ENCODE peak calls at places on chromosomes 12 and 14, in six cellular contexts. J, A, H, C, S and G are unnamed samples. For H3K9me2, the result is how much of the 10 kb centered on the place peaks cover.

GRCh38 chr12:3803865-3804472 is 51.1 kb upstream of the CRACR2A start:
- DNase-seq in S (peak), H (peak), A (peak), C (peak), J (peak), G (peak)

GRCh38 chr12:4278582-4278939 is 5.0 kb downstream of the CCND2 start:
- DNase-seq in S (no peak), C (no peak), J (no peak), H (no peak), A (no peak), G (no peak)

GRCh38 chr12:51530208-51530607 is 60.8 kb upstream of the SCN8A start:
- DNase-seq in A (no peak), S (no peak), H (no peak), J (no peak), C (no peak), G (no peak)

GRCh38 chr12:6960291-6961277 is 9.4 kb downstream of the PTPN6 start:
- DNase-seq in S (no peak), J (no peak), H (peak), C (peak), A (peak), G (peak)

GRCh38 chr14:93146119-93146518 is 30.4 kb upstream of the ITPK1 start:
- DNase-seq in J (no peak), H (no peak), S (no peak), C (no peak), A (no peak), G (no peak)

GRCh38 chr12:16303939-16304338 is 26.5 kb upstream of the SLC15A5 start:
- DNase-seq in C (no peak), S (no peak), A (no peak), J (no peak), H (no peak), G (no peak)

GRCh38 chr14:74251546-74252030 is 12.3 kb downstream of the VSX2 start:
- DNase-seq in J (peak), S (peak), H (peak), A (peak), C (peak), G (peak)

GRCh38 chr14:22159968-22160367 is 429.1 kb downstream of the DAD1 start:
- DNase-seq in J (no peak), A (no peak), H (no peak), S (peak), C (no peak), G (peak)

GRCh38 chr12:58596381-58596780 is 323.9 kb downstream of the LRIG3 start:
- DNase-seq in C (no peak), S (peak), J (no peak), H (no peak), A (no peak), G (no peak)

GRCh38 chr14:99572173-99572999 is 31.6 kb downstream of the CCDC85C start:
- DNase-seq in A (no peak), J (no peak), S (no peak), H (no peak), C (peak), G (no peak)

GRCh38 chr14:51548187-51548586 is 103.5 kb upstream of the FRMD6 start:
- DNase-seq in A (no peak), H (peak), C (no peak), J (no peak), S (peak), G (no peak)

GRCh38 chr12:95633671-95634465 is 82.6 kb upstream of the USP44 start:
- DNase-seq in S (no peak), A (no peak), C (no peak), J (no peak), H (peak), G (no peak)

GRCh38 chr14:81868172-81868571 is 334.5 kb upstream of the SEL1L start:
- DNase-seq in A (no peak), J (peak), H (no peak), S (no peak), C (no peak), G (no peak)

GRCh38 chr14:22822619-22823551 is 6.8 kb upstream of the MRPL52 start:
- DNase-seq in A (peak), C (peak), S (peak), J (peak), H (peak), G (peak)

GRCh38 chr12:89470741-89471504 is 53.7 kb downstream of the GALNT4 start:
- DNase-seq in J (peak), H (peak), S (peak), A (peak), C (peak), G (peak)

GRCh38 chr14:70666364-70666691 is 24.6 kb downstream of the TTC9 start:
- DNase-seq in S (no peak), J (no peak), H (peak), A (peak), C (no peak), G (no peak)

GRCh38 chr12:96230646-96231045 is 36.5 kb downstream of the ELK3 start:
- DNase-seq in S (no peak), J (no peak), A (no peak), C (no peak), H (no peak), G (no peak)

GRCh38 chr12:105754313-105754712 is 384.4 kb downstream of the NUAK1 start:
- DNase-seq in J (no peak), A (no peak), C (no peak), H (no peak), S (no peak), G (no peak)

GRCh38 chr12:29234965-29235364 is 85.9 kb downstream of the FAR2 start:
- DNase-seq in H (peak), C (no peak), S (peak), A (no peak), J (no peak), G (no peak)

GRCh38 chr14:91078095-91078737 is 17.8 kb upstream of the RPS6KA5 start:
- DNase-seq in S (no peak), H (no peak), A (no peak), J (no peak), C (no peak), G (peak)

GRCh38 chr14:94392510-94392935 is 4.1 kb upstream of the SERPINA1 start:
- DNase-seq in C (no peak), A (no peak), S (peak), H (peak), J (no peak), G (no peak)
- H3K9me2 ChIP-seq in C (under half), A (under half), S (under half), H (under half), J (under half), G (under half)

GRCh38 chr12:68842784-68843567 is 35.0 kb downstream of the MDM2 start:
- DNase-seq in S (no peak), J (no peak), A (no peak), H (no peak), C (no peak), G (no peak)
- H3K9me2 ChIP-seq in S (under half), J (under half), A (under half), H (under half), C (under half), G (under half)

DNA sequence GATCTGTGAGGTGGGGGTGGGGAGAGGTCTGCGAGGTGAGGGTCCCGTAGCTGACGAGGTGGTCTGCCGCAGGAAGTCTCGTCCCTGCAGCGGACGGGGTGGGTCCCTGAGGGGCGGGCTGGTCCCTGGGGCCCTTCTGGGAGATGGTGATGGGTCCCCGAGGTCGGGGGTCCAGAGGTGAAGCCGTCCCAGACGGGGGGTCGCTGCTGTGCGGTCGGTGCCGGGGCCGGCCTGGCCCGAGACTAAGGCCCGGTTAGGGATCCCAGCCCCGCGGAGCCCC is 387 bp downstream of the PXN start:
- DNase-seq in J (no peak), C (no peak), A (no peak), H (no peak), S (no peak), G (no peak)
- H3K9me2 ChIP-seq in J (under half), C (under half), A (under half), H (under half), S (under half), G (under half)

GRCh38 chr12:119631930-119632678 is 35.8 kb upstream of the PRKAB1 start:
- DNase-seq in C (no peak), A (no peak), H (peak), S (peak), J (no peak), G (no peak)
- H3K9me2 ChIP-seq in C (under half), A (under half), H (under half), S (under half), J (under half), G (under half)

GRCh38 chr14:89429206-89430091 is 12.4 kb upstream of the FOXN3 start:
- DNase-seq in H (peak), A (peak), J (no peak), C (peak), S (no peak), G (no peak)

GRCh38 chr14:89428556-89429196 is 11.6 kb upstream of the FOXN3 start:
- DNase-seq in S (no peak), C (no peak), J (no peak), A (no peak), H (peak), G (no peak)

GRCh38 chr14:89428163-89428523 is 11.1 kb upstream of the FOXN3 start:
- DNase-seq in J (no peak), S (no peak), H (no peak), A (peak), C (no peak), G (no peak)

GRCh38 chr14:89432226-89432625 is 15.2 kb upstream of the FOXN3 start:
- DNase-seq in J (no peak), H (no peak), A (no peak), C (no peak), S (no peak), G (no peak)

GRCh38 chr14:89430271-89430620 is 13.2 kb upstream of the FOXN3 start:
- DNase-seq in C (no peak), S (no peak), J (no peak), A (no peak), H (no peak), G (no peak)
- H3K9me2 ChIP-seq in C (under half), S (under half), J (under half), A (under half), H (under half), G (under half)

GRCh38 chr12:14367097-14367661 is 1.7 kb downstream of the ATF7IP start:
- DNase-seq in A (no peak), J (no peak), C (no peak), H (peak), S (peak), G (peak)
- H3K9me2 ChIP-seq in A (under half), J (under half), C (under half), H (under half), S (under half), G (under half)

GRCh38 chr14:100769035-100769939 is 42.6 kb downstream of the DLK1 start:
- DNase-seq in S (no peak), J (no peak), H (no peak), C (no peak), A (no peak), G (no peak)
- H3K9me2 ChIP-seq in S (under half), J (under half), H (under half), C (under half), A (under half), G (under half)

GRCh38 chr12:80187660-80188090 is 88.3 kb downstream of the OTOGL start:
- DNase-seq in C (no peak), H (peak), J (no peak), S (peak), A (no peak), G (peak)
- H3K9me2 ChIP-seq in C (under half), H (under half), J (under half), S (under half), A (under half), G (under half)

GRCh38 chr12:131900397-131900796 is 6.0 kb downstream of the ULK1 start:
- DNase-seq in H (no peak), S (no peak), C (no peak), A (no peak), J (no peak), G (no peak)
- H3K9me2 ChIP-seq in H (under half), S (under half), C (under half), A (under half), J (under half), G (under half)

GRCh38 chr12:92253301-92253700 is 107.7 kb upstream of the BTG1 start:
- DNase-seq in C (no peak), A (no peak), H (peak), S (peak), J (no peak), G (no peak)
- H3K9me2 ChIP-seq in C (under half), A (under half), H (under half), S (under half), J (under half), G (under half)